ENCODE peak calls at places on chromosomes 3 and 15, in five cellular contexts. X, K, W, C and I are unnamed samples.
A peak's percentile ranks its signal among the peaks of the same experiment; 100 is the strongest.

GRCh38 chr3:95588473-95588872 is 1225.9 kb upstream of the EPHA6 start:
- DNase-seq in K (no peak), C (no peak), X (no peak), W (no peak), I (no peak)

GRCh38 chr3:186806173-186807055 is at the start of gene RFC4:
- DNase-seq in X (peak; percentile 81), K (no peak), W (peak; percentile 90), C (peak; percentile 88), I (peak; percentile 91)

GRCh38 chr3:112653881-112654300 is 12.9 kb upstream of the CCDC80 start:
- DNase-seq in X (no peak), W (no peak), K (no peak), C (no peak), I (no peak)

GRCh38 chr3:148861277-148861869 is 3.7 kb upstream of the CPA3 start:
- DNase-seq in C (no peak), X (peak; percentile 36), W (peak; percentile 55), K (peak; percentile 9), I (no peak)

GRCh38 chr15:85482896-85483295 is 102.5 kb downstream of the AKAP13 start:
- DNase-seq in X (peak; percentile 87), W (no peak), K (no peak), C (no peak), I (no peak)

GRCh38 chr15:83108266-83109219 is 1.1 kb downstream of the TM6SF1 start:
- DNase-seq in K (no peak), C (peak; percentile 50), W (peak; percentile 93), X (no peak), I (peak; percentile 34)

GRCh38 chr3:97821413-97821809 is 400 bp upstream of the CRYBG3 start:
- DNase-seq in W (no peak), C (peak; percentile 49), X (no peak), K (no peak), I (peak; percentile 45)

GRCh38 chr3:77709158-77709557 is 669.3 kb downstream of the ROBO2 start:
- DNase-seq in K (no peak), W (no peak), C (no peak), X (no peak), I (no peak)

GRCh38 chr15:80780416-80781221 is 1.4 kb downstream of the CEMIP start:
- DNase-seq in W (no peak), K (no peak), C (peak; percentile 38), X (peak; percentile 20), I (peak; percentile 48)

DNA sequence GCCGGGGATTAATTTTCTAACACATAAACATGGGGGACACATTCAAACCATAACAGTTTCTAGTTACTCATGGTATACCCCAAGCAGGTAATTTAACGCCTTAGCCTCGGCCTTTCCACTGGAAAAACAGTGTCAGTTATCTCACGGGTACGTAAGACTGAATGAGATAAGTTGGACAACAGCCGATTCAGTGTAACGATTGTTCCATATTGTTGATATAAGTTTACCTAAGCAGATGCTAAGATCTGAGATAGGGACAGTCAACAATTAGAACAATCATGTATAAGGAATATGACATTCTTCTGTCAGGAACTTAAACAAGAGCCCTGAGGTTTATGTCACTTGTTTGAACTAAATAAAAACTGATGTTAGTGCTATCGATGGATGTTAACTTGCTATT is 130.8 kb downstream of the GHSR start:
- DNase-seq in X (no peak), K (no peak), C (no peak), W (no peak), I (no peak)
- H3K4me1 ChIP-seq in X (no peaks in the 10 kb centered on the region), K (peaks cover 37% of the 10 kb centered on the region), C (peaks cover 93% of the 10 kb centered on the region), W (no peaks in the 10 kb centered on the region), I (peaks cover 39% of the 10 kb centered on the region)

DNA sequence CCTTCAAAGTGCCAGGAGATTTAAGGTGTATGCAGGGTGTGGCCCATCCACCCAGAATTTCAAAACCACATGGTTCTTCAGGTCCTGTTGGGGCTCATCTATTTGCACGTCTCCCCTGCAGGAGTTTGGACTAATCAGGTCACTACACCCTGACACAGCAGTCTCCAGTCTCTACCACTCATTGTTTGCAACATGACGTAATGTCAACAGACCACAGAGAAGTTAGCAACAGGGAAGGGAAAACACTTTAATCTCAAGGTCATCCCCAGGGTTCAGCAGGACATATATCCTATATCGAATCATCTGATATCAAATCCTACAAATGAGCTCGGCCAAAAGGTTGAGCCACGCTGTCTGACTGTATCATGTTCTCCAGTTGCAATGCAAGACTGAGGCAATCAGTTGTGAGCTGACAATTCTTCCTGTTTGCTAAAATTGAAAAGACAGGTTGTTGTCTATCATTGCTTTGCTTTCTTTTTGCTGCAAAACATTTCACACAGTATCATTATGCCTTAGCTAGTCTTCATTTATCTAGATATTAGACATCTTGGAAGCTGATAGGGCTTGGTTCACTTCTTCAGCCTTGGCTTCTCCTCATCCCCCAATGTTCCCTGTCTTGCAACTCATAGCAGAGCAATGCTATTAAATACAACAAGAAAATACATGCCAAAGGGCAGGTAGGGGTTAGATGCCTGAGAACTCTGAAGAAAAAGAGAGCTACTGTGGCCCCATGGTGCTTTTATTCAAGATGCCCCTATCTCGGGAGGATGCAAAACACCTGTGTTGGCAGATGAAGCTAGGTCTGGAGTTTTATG is 13.4 kb upstream of the LEKR1 start:
- DNase-seq in K (peak; percentile 99), X (no peak), W (no peak), C (no peak), I (no peak)
- H3K4me1 ChIP-seq in K (peaks cover 75% of the 10 kb centered on the region), X (peaks cover 20% of the 10 kb centered on the region), W (peaks cover 1% of the 10 kb centered on the region), C (peaks cover 24% of the 10 kb centered on the region), I (peaks cover 15% of the 10 kb centered on the region)

GRCh38 chr15:64460737-64461576 is 579 bp downstream of the ZNF609 start:
- DNase-seq in X (peak; percentile 94), K (no peak), C (peak; percentile 34), W (peak; percentile 51), I (no peak)

GRCh38 chr15:64456634-64457108 is 3.7 kb upstream of the ZNF609 start:
- DNase-seq in C (no peak), W (no peak), K (no peak), X (no peak), I (no peak)

GRCh38 chr15:64460206-64460736 is at the start of gene ZNF609:
- DNase-seq in W (peak; percentile 90), C (peak; percentile 97), X (peak; percentile 100), K (peak; percentile 77), I (peak; percentile 94)

GRCh38 chr15:64461577-64462162 is 1.3 kb downstream of the ZNF609 start:
- DNase-seq in W (no peak), C (no peak), X (peak; percentile 68), K (no peak), I (peak; percentile 28)

GRCh38 chr15:64459382-64459781 is 996 bp upstream of the ZNF609 start:
- DNase-seq in W (no peak), X (no peak), K (no peak), C (no peak), I (no peak)
- H3K4me1 ChIP-seq in W (peaks cover 81% of the 10 kb centered on the region), X (peaks cover 73% of the 10 kb centered on the region), K (peaks cover 16% of the 10 kb centered on the region), C (peaks cover 46% of the 10 kb centered on the region), I (peaks cover 35% of the 10 kb centered on the region)

GRCh38 chr3:195903950-195904290 is 4.4 kb downstream of the TNK2 start:
- DNase-seq in K (no peak), X (no peak), C (no peak), W (no peak), I (no peak)
- H3K4me1 ChIP-seq in K (peaks cover 37% of the 10 kb centered on the region), X (peaks cover 16% of the 10 kb centered on the region), C (peaks cover 42% of the 10 kb centered on the region), W (peaks cover 68% of the 10 kb centered on the region), I (peaks cover 33% of the 10 kb centered on the region)

GRCh38 chr3:12628813-12629212 is 35.1 kb downstream of the RAF1 start:
- DNase-seq in K (no peak), W (no peak), C (no peak), X (no peak), I (no peak)

GRCh38 chr3:12630292-12630691 is 33.6 kb downstream of the RAF1 start:
- DNase-seq in X (no peak), C (no peak), K (no peak), W (no peak), I (no peak)

GRCh38 chr3:12629560-12629959 is 34.4 kb downstream of the RAF1 start:
- DNase-seq in K (no peak), X (no peak), C (no peak), W (no peak), I (peak; percentile 62)

GRCh38 chr3:12624056-12624455 is 39.9 kb downstream of the RAF1 start:
- DNase-seq in K (no peak), C (no peak), W (no peak), X (no peak), I (no peak)

DNA sequence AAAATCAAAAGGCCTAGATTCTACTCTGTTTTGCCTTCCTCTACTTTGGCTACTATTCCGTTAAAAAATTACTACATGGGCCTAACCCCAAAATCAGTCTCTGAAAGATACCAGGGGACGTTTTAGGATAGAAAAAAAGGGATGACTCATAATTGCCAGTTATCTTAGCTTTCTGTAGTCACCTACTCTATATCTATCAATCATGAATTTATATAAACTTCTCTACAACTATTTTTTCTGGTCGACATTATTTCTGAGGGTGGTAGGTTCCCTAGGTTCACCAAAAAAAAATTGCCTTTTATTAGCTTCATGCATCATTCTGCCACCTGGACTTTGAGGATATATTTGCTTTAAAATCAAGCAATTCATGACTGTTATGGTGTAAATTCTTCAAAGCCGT is 36.5 kb downstream of the RAF1 start:
- DNase-seq in W (no peak), C (no peak), X (no peak), K (no peak), I (no peak)
- H3K4me1 ChIP-seq in W (peaks cover 25% of the 10 kb centered on the region), C (peaks cover 64% of the 10 kb centered on the region), X (peaks cover 7% of the 10 kb centered on the region), K (no peaks in the 10 kb centered on the region), I (peaks cover 87% of the 10 kb centered on the region)

DNA sequence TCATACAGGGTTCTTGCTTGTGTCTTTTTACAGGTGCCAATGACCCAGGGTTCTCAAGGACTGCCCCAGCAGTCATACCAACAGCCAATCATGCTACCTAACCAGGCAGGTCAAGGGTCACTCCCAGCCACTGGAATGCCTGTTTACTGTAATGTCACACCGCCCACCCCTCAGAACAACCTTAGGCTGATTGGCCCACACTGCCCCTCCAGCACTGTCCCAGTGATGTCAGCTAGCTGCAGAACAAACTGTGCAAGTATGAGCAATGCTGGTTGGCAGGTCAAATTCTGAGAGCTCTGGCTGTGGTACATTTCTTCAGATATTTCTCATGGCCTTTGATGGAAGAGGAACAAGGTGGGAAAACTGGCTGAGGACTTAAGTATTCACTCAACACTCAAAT is 154.3 kb downstream of the ARPP21 start:
- DNase-seq in K (no peak), X (no peak), W (no peak), C (no peak), I (no peak)
- H3K4me1 ChIP-seq in K (no peaks in the 10 kb centered on the region), X (peaks cover 24% of the 10 kb centered on the region), W (peaks cover 8% of the 10 kb centered on the region), C (peaks cover 4% of the 10 kb centered on the region), I (no peaks in the 10 kb centered on the region)

GRCh38 chr3:43215138-43215537 is 71.2 kb upstream of the SNRK start:
- DNase-seq in W (no peak), C (no peak), X (no peak), K (no peak), I (no peak)

GRCh38 chr3:43212914-43213611 is 73.3 kb upstream of the SNRK start:
- DNase-seq in C (no peak), K (no peak), X (no peak), W (no peak), I (no peak)

GRCh38 chr3:43213631-43214030 is 72.7 kb upstream of the SNRK start:
- DNase-seq in X (no peak), K (no peak), W (no peak), C (no peak), I (no peak)

GRCh38 chr3:43215684-43216336 is 70.5 kb upstream of the SNRK start:
- DNase-seq in C (no peak), W (peak; percentile 4), X (no peak), K (no peak), I (no peak)

GRCh38 chr3:43214616-43215015 is 71.7 kb upstream of the SNRK start:
- DNase-seq in C (no peak), K (peak; percentile 88), W (no peak), X (no peak), I (no peak)
- H3K4me1 ChIP-seq in C (peaks cover 10% of the 10 kb centered on the region), K (peaks cover 54% of the 10 kb centered on the region), W (no peaks in the 10 kb centered on the region), X (no peaks in the 10 kb centered on the region), I (no peaks in the 10 kb centered on the region)